ENCODE peak calls at places on chromosomes 13 and 19, in seven cellular contexts. Y is stomach, B is transverse colon, H is breast epithelium, A is right lobe of liver, U is esophagus squamous epithelium, P is upper lobe of left lung. D is an unnamed sample.

GRCh38 chr19:8571006-8571411 is 6.2 kb downstream of the MYO1F start:
- DNase-seq in P (no peak), B (peak; percentile 55), H (no peak), U (no peak), A (peak; percentile 59), Y (peak; percentile 47), D (no peak)

GRCh38 chr19:36573948-36574726 is 1.0 kb upstream of the ZNF529 start:
- DNase-seq in Y (peak; percentile 26), B (peak; percentile 7), H (no peak), P (no peak), U (no peak), A (no peak), D (no peak)

GRCh38 chr19:7729211-7729610 is 2.7 kb downstream of the CLEC4G start:
- DNase-seq in Y (no peak), P (peak; percentile 77), U (no peak), A (no peak), B (no peak), H (no peak), D (no peak)

GRCh38 chr19:28727133-28727834 is 485.7 kb downstream of the UQCRFS1 start:
- DNase-seq in P (peak; percentile 87), B (no peak), H (no peak), A (peak; percentile 26), U (no peak), Y (no peak), D (no peak)

GRCh38 chr19:4866595-4867424 is 657 bp downstream of the PLIN3 start:
- DNase-seq in B (peak; percentile 68), Y (peak; percentile 68), H (peak; percentile 47), P (peak; percentile 78), U (no peak), A (peak; percentile 78), D (peak; percentile 57)

GRCh38 chr19:33156354-33156753 is 24.4 kb downstream of the WDR88 start:
- DNase-seq in U (no peak), A (no peak), B (no peak), P (no peak), Y (no peak), H (no peak), D (no peak)

GRCh38 chr13:50531917-50532899 is 311.3 kb downstream of the DLEU7 start:
- DNase-seq in Y (no peak), A (no peak), H (no peak), U (no peak), P (no peak), B (no peak), D (no peak)

GRCh38 chr13:95176611-95177259 is 124.5 kb downstream of the ABCC4 start:
- DNase-seq in U (no peak), B (no peak), P (no peak), H (no peak), Y (no peak), A (no peak), D (no peak)

GRCh38 chr19:49442354-49442753 is 1.0 kb upstream of the SLC17A7 start:
- DNase-seq in P (no peak), U (no peak), H (peak; percentile 46), Y (no peak), A (no peak), B (peak; percentile 33), D (peak; percentile 70)

GRCh38 chr13:113785051-113786010 is 26.3 kb downstream of the TMEM255B start:
- DNase-seq in H (no peak), A (no peak), B (no peak), P (no peak), Y (no peak), U (no peak), D (no peak)

GRCh38 chr19:1154731-1155351 is 19.2 kb downstream of the SBNO2 start:
- DNase-seq in A (peak; percentile 93), Y (peak; percentile 87), U (no peak), P (peak; percentile 94), H (peak; percentile 84), B (peak; percentile 89), D (peak; percentile 90)

GRCh38 chr13:70723732-70724131 is 615.5 kb upstream of the KLHL1 start:
- DNase-seq in U (no peak), Y (no peak), A (no peak), H (no peak), B (no peak), P (no peak), D (no peak)

GRCh38 chr19:13951799-13952153 is 533 bp upstream of the DCAF15 start:
- DNase-seq in Y (no peak), A (no peak), H (no peak), B (no peak), P (no peak), U (no peak), D (no peak)

GRCh38 chr19:13953021-13953531 is 767 bp downstream of the DCAF15 start:
- DNase-seq in H (no peak), U (no peak), A (no peak), B (peak; percentile 76), P (no peak), Y (peak; percentile 36), D (no peak)

GRCh38 chr19:13951043-13951442 is 1.3 kb upstream of the DCAF15 start:
- DNase-seq in U (no peak), B (no peak), Y (no peak), H (no peak), A (no peak), P (no peak), D (no peak)

GRCh38 chr19:13954185-13954584 is 1.9 kb downstream of the DCAF15 start:
- DNase-seq in P (peak; percentile 57), A (no peak), H (no peak), Y (no peak), B (no peak), U (no peak), D (no peak)

GRCh38 chr19:13952154-13953020 is at the start of gene DCAF15:
- DNase-seq in P (peak; percentile 97), U (peak; percentile 98), Y (peak; percentile 99), B (peak; percentile 99), A (peak; percentile 99), H (peak; percentile 100), D (peak; percentile 99)
- TF ChIP-seq POLR2A in P (peak; percentile 70), U (no peak), Y (no peak), B (peak; percentile 72), A (no peak), H (peak; percentile 60), D (peak; percentile 48)

GRCh38 chr13:100594731-100595130 is 6.1 kb upstream of the GGACT start:
- DNase-seq in P (no peak), Y (peak; percentile 56), B (peak; percentile 38), A (no peak), U (no peak), H (no peak), D (no peak)
- TF ChIP-seq CTCF in P (no peak), Y (peak; percentile 13), B (peak; percentile 38), A (peak; percentile 23), U (no peak), H (no peak), D (no peak)

GRCh38 chr19:55632463-55632834 is 8.1 kb upstream of the ZNF784 start:
- DNase-seq in B (peak; percentile 94), A (no peak), Y (peak; percentile 95), U (peak; percentile 79), H (peak; percentile 94), P (no peak), D (peak; percentile 97)
- TF ChIP-seq POLR2A in B (no peak), A (no peak), Y (no peak), U (no peak), H (no peak), P (no peak), D (no peak)

GRCh38 chr13:33018886-33019285 is 2.7 kb downstream of the KL start:
- DNase-seq in U (no peak), Y (no peak), A (no peak), H (no peak), P (no peak), B (no peak), D (no peak)

GRCh38 chr13:33015275-33015674 is 948 bp upstream of the KL start:
- DNase-seq in A (no peak), U (no peak), H (no peak), P (no peak), B (no peak), Y (no peak), D (peak; percentile 44)

GRCh38 chr13:33017410-33017929 is 1.2 kb downstream of the KL start:
- DNase-seq in H (no peak), P (no peak), U (no peak), A (peak; percentile 49), Y (peak; percentile 59), B (peak; percentile 44), D (peak; percentile 18)

GRCh38 chr13:33015791-33016323 is 366 bp upstream of the KL start:
- DNase-seq in A (peak; percentile 27), P (no peak), H (no peak), Y (peak; percentile 29), B (peak; percentile 47), U (no peak), D (peak; percentile 20)

GRCh38 chr13:33016414-33017409 is at the start of gene KL:
- DNase-seq in A (peak; percentile 42), U (no peak), Y (peak; percentile 38), P (peak; percentile 90), B (peak; percentile 20), H (no peak), D (no peak)
- TF ChIP-seq CTCF in A (no peak), U (no peak), Y (no peak), P (no peak), B (no peak), H (no peak), D (no peak)

GRCh38 chr13:24605923-24606372 is 74.3 kb upstream of the ATP12A start:
- DNase-seq in U (no peak), B (no peak), H (no peak), P (no peak), A (no peak), Y (no peak), D (no peak)
- TF ChIP-seq POLR2A in U (no peak), B (no peak), H (no peak), P (no peak), A (no peak), Y (no peak), D (no peak)

GRCh38 chr13:111462221-111462764 is 141.9 kb downstream of the TEX29 start:
- DNase-seq in B (no peak), Y (no peak), P (no peak), U (no peak), H (no peak), A (no peak), D (no peak)

GRCh38 chr13:111458739-111459138 is 138.3 kb downstream of the TEX29 start:
- DNase-seq in A (no peak), P (peak; percentile 40), B (no peak), Y (no peak), H (no peak), U (no peak), D (no peak)

GRCh38 chr13:111461445-111462149 is 141.2 kb downstream of the TEX29 start:
- DNase-seq in P (peak; percentile 36), Y (no peak), A (no peak), U (no peak), H (no peak), B (no peak), D (no peak)

GRCh38 chr13:111459803-111460547 is 139.5 kb downstream of the TEX29 start:
- DNase-seq in B (no peak), P (no peak), U (no peak), A (no peak), H (no peak), Y (no peak), D (no peak)

GRCh38 chr13:111460548-111461444 is 140.4 kb downstream of the TEX29 start:
- DNase-seq in B (peak; percentile 20), Y (no peak), U (no peak), P (no peak), H (peak; percentile 23), A (no peak), D (peak; percentile 28)
- TF ChIP-seq CTCF in B (peak; percentile 11), Y (no peak), U (no peak), P (no peak), H (peak; percentile 45), A (peak; percentile 23), D (no peak)

D was measured in uterus.